ENCODE peak calls at places on chromosomes 5 and 9, in seven cellular contexts. E is AG04450; J is A549; F is breast epithelium; U is esophagus squamous epithelium; M is CD8-positive, alpha-beta memory T cell; I is CD4-positive, alpha-beta T cell. A is an unnamed sample.

GRCh38 chr9:1429328-1429727 is 379.2 kb downstream of the DMRT2 start:
- DNase-seq in E (no peak), J (peak; percentile 24), F (no peak), U (no peak), M (no peak), I (no peak), A (peak; percentile 3)

GRCh38 chr5:14915291-14915976 is 43.9 kb upstream of the ANKH start:
- DNase-seq in E (no peak), J (no peak), F (no peak), U (no peak), M (no peak), I (no peak), A (no peak)

GRCh38 chr5:39624268-39624886 is 199.6 kb upstream of the DAB2 start:
- DNase-seq in E (no peak), J (peak; percentile 29), F (peak; percentile 45), U (no peak), M (no peak), I (no peak), A (peak; percentile 51)

GRCh38 chr9:97640290-97640689 is 6.7 kb downstream of the NCBP1 start:
- DNase-seq in E (no peak), J (no peak), F (no peak), U (no peak), M (no peak), I (no peak), A (no peak)

GRCh38 chr5:8934455-8934854 is 611.4 kb downstream of the SEMA5A start:
- DNase-seq in E (no peak), J (no peak), F (no peak), U (no peak), M (no peak), I (no peak), A (no peak)

GRCh38 chr5:175534070-175534932 is 55.9 kb downstream of the SFXN1 start:
- DNase-seq in E (peak; percentile 64), J (peak; percentile 83), F (peak; percentile 33), U (peak; percentile 18), M (peak; percentile 67), I (peak; percentile 74), A (peak; percentile 29)

GRCh38 chr5:172533399-172534228 is 79.3 kb upstream of the SH3PXD2B start:
- DNase-seq in E (no peak), J (no peak), F (no peak), U (no peak), M (no peak), I (no peak), A (no peak)

GRCh38 chr9:115118471-115119156 is 657 bp upstream of the TNC start:
- DNase-seq in E (peak; percentile 76), J (peak; percentile 44), F (peak; percentile 65), U (no peak), M (no peak), I (no peak), A (peak; percentile 71)

GRCh38 chr9:113995963-113996362 is 82.1 kb downstream of the AMBP start:
- DNase-seq in E (no peak), J (no peak), F (no peak), U (no peak), M (no peak), I (no peak), A (no peak)

GRCh38 chr9:123486431-123486830 is 130.4 kb downstream of the CRB2 start:
- DNase-seq in E (no peak), J (no peak), F (no peak), U (no peak), M (no peak), I (no peak), A (no peak)

GRCh38 chr5:147554285-147554817 is 44.5 kb upstream of the DPYSL3 start:
- DNase-seq in E (no peak), J (no peak), F (peak; percentile 60), U (no peak), M (no peak), I (no peak), A (no peak)

GRCh38 chr9:94782367-94783120 is 56.0 kb downstream of the AOPEP start:
- DNase-seq in E (no peak), J (no peak), F (no peak), U (no peak), M (no peak), I (no peak), A (no peak)

GRCh38 chr9:107170801-107171200 is 112.3 kb upstream of the RAD23B start:
- DNase-seq in E (no peak), J (no peak), F (no peak), U (no peak), M (no peak), I (no peak), A (no peak)

GRCh38 chr5:142779163-142779562 is 9.0 kb downstream of the ARHGAP26 start:
- DNase-seq in E (no peak), J (no peak), F (no peak), U (no peak), M (no peak), I (no peak), A (peak; percentile 12)

GRCh38 chr5:101306391-101307137 is 403.5 kb upstream of the ST8SIA4 start:
- DNase-seq in E (no peak), J (peak; percentile 53), F (no peak), U (no peak), M (no peak), I (no peak), A (no peak)

GRCh38 chr9:135464181-135464580 is 15.4 kb upstream of the PPP1R26 start:
- DNase-seq in E (no peak), J (no peak), F (no peak), U (no peak), M (no peak), I (no peak), A (no peak)

GRCh38 chr9:5895782-5896181 is 5.1 kb downstream of the MLANA start:
- DNase-seq in E (no peak), J (no peak), F (no peak), U (no peak), M (no peak), I (no peak), A (no peak)

GRCh38 chr9:101458955-101459631 is 23.5 kb upstream of the ALDOB start:
- DNase-seq in E (peak; percentile 56), J (peak; percentile 81), F (no peak), U (no peak), M (no peak), I (no peak), A (no peak)

GRCh38 chr5:55110156-55110680 is 7.8 kb downstream of the GZMA start:
- DNase-seq in E (no peak), J (no peak), F (no peak), U (no peak), M (no peak), I (no peak), A (no peak)

GRCh38 chr9:130343445-130343918 is 77.9 kb downstream of the HMCN2 start:
- DNase-seq in E (no peak), J (no peak), F (no peak), U (no peak), M (no peak), I (no peak), A (no peak)

GRCh38 chr9:70602364-70603019 is 188.0 kb upstream of the KLF9 start:
- DNase-seq in E (peak; percentile 76), J (peak; percentile 71), F (peak; percentile 52), U (no peak), M (peak; percentile 8), I (peak; percentile 14), A (peak; percentile 14)

GRCh38 chr9:115986508-115986907 is 167.1 kb upstream of the PAPPA start:
- DNase-seq in E (no peak), J (no peak), F (no peak), U (no peak), M (no peak), I (no peak), A (no peak)

GRCh38 chr9:79577969-79578723 is 6.4 kb downstream of the TLE4 start:
- DNase-seq in E (no peak), J (no peak), F (no peak), U (no peak), M (no peak), I (no peak), A (no peak)

DNA sequence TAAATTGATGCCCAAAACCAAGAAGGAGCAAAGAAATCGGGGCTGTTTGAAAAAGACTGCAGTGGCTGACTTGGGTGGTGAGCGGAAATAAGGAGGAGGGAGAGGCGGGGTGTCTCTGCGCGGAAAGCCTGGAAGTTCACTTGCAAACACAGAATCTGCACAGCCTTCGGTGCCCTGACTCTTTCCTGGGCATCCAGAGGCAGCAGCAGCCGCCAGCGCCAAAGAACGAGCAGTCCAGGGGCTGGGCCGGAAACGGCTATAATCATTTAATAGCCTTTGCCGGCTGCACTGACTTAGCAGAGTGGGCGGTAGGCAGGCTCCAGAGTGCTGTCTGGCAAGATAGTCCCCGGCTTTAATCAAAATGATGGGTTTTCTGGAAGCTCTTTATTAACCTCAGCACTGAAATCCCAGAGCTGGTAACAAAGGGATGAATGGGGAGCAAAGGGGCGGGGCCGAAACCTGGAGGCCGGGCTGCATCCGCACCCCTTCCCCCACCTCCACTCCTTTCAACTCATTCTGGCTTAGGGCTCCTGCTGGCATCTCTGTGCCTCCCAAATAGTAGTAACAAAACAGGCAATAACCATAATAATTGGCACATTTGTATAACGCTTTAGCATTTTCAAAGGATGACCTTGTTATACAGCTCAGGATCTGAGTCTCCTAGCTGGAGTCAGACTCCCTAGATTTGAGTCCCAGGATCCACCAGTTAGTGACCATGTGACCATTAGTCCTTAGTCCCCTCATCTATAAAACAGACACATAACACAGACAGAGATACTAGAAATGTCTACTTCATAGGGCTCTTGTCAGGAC is 35.8 kb downstream of the PCDHAC2 start:
- DNase-seq in E (no peak), J (peak; percentile 33), F (no peak), U (no peak), M (no peak), I (no peak), A (no peak)
- H3K27ac ChIP-seq in E (no peak overlapping the region), J (peak overlapping the region; percentile 76), F (no peak overlapping the region), U (no peak overlapping the region), M (no peak overlapping the region), I (no peak overlapping the region), A (peak overlapping the region; percentile 96)

GRCh38 chr5:73902327-73903051 is 276.5 kb downstream of the ARHGEF28 start:
- DNase-seq in E (no peak), J (peak; percentile 68), F (no peak), U (no peak), M (no peak), I (no peak), A (no peak)
- H3K27ac ChIP-seq in E (no peak overlapping the region), J (peak overlapping the region; percentile 50), F (peak overlapping the region; percentile 79), U (no peak overlapping the region), M (no peak overlapping the region), I (no peak overlapping the region), A (peak overlapping the region; percentile 34)

GRCh38 chr5:151036556-151036955 is 16.2 kb downstream of the GPX3 start:
- DNase-seq in E (no peak), J (no peak), F (no peak), U (no peak), M (no peak), I (no peak), A (no peak)

GRCh38 chr5:151038801-151039238 is 18.4 kb downstream of the GPX3 start:
- DNase-seq in E (no peak), J (no peak), F (no peak), U (no peak), M (no peak), I (no peak), A (no peak)

GRCh38 chr5:151037561-151038291 is 17.3 kb downstream of the GPX3 start:
- DNase-seq in E (peak; percentile 26), J (no peak), F (no peak), U (no peak), M (no peak), I (no peak), A (no peak)

GRCh38 chr5:151039665-151040064 is 19.3 kb downstream of the GPX3 start:
- DNase-seq in E (no peak), J (no peak), F (no peak), U (no peak), M (no peak), I (no peak), A (no peak)

GRCh38 chr5:151038292-151038745 is 17.9 kb downstream of the GPX3 start:
- DNase-seq in E (no peak), J (no peak), F (no peak), U (no peak), M (no peak), I (no peak), A (no peak)
- H3K27ac ChIP-seq in E (peak overlapping the region; percentile 67), J (no peak overlapping the region), F (peak overlapping the region; percentile 72), U (peak overlapping the region; percentile 74), M (no peak overlapping the region), I (no peak overlapping the region), A (peak overlapping the region; percentile 88)

GRCh38 chr9:37197158-37198033 is 77.0 kb downstream of the ZCCHC7 start:
- DNase-seq in E (no peak), J (no peak), F (no peak), U (no peak), M (no peak), I (no peak), A (peak; percentile 18)
- H3K27ac ChIP-seq in E (no peak overlapping the region), J (no peak overlapping the region), F (no peak overlapping the region), U (no peak overlapping the region), M (peak overlapping the region; percentile 18), I (no peak overlapping the region), A (peak overlapping the region; percentile 45)

A was measured in epithelial cell of prostate.